ENCODE peak calls at places on chromosomes 4 and X, in four cellular contexts. O is H1, X is GM12878, T is HepG2. Y is an unnamed sample.

GRCh38 chr4:77043507-77044131 is 32.2 kb downstream of the CCNI start:
- DNase-seq in T (no peak), O (no peak), X (no peak), Y (no peak)

GRCh38 chr4:109294006-109294405 is 8.5 kb downstream of the COL25A1 start:
- DNase-seq in O (no peak), T (peak), X (no peak), Y (peak)

GRCh38 chr4:182883351-182883750 is 33.8 kb downstream of the DCTD start:
- DNase-seq in T (no peak), O (no peak), X (no peak), Y (no peak)

GRCh38 chrX:63719633-63720032 is 65.4 kb downstream of the ARHGEF9 start:
- DNase-seq in O (no peak), X (no peak), T (no peak), Y (no peak)

GRCh38 chrX:11557120-11557519 is 108.6 kb downstream of the ARHGAP6 start:
- DNase-seq in T (no peak), X (no peak), O (no peak), Y (no peak)

GRCh38 chrX:68018248-68019203 is 414.8 kb downstream of the OPHN1 start:
- DNase-seq in O (peak), T (peak), X (no peak), Y (peak)

GRCh38 chrX:31420711-31421151 is 348.9 kb upstream of the FTHL17 start:
- DNase-seq in X (no peak), T (no peak), O (no peak), Y (no peak)

GRCh38 chr4:7403001-7403400 is 31.7 kb downstream of the PSAPL1 start:
- DNase-seq in O (no peak), T (no peak), X (no peak), Y (no peak)

GRCh38 chr4:5051692-5052423 is 578 bp downstream of the STK32B start:
- DNase-seq in O (peak), T (no peak), X (no peak), Y (no peak)

GRCh38 chrX:152819732-152820131 is 10.8 kb downstream of the CETN2 start:
- DNase-seq in T (no peak), O (no peak), X (no peak), Y (no peak)

GRCh38 chr4:184450045-184450444 is 24.3 kb downstream of the IRF2 start:
- DNase-seq in X (no peak), T (no peak), O (no peak), Y (no peak)

GRCh38 chr4:153438916-153439756 is 27.0 kb upstream of the TMEM131L start:
- DNase-seq in T (no peak), X (peak), O (no peak), Y (no peak)

GRCh38 chrX:7689791-7690412 is 153.1 kb upstream of the VCX start:
- DNase-seq in X (no peak), T (no peak), O (no peak), Y (no peak)

GRCh38 chr4:188053302-188053701 is 56.1 kb downstream of the TRIML2 start:
- DNase-seq in O (no peak), X (no peak), T (no peak), Y (no peak)
- TF ChIP-seq SP1 in O (no peak), X (no peak), T (no peak), Y (no peak)

GRCh38 chrX:18681996-18682395 is 10.1 kb upstream of the RS1 start:
- DNase-seq in X (no peak), T (no peak), O (no peak), Y (no peak)
- TF ChIP-seq SUZ12 in X (no peak), T (no peak), O (no peak), Y (no peak)

DNA sequence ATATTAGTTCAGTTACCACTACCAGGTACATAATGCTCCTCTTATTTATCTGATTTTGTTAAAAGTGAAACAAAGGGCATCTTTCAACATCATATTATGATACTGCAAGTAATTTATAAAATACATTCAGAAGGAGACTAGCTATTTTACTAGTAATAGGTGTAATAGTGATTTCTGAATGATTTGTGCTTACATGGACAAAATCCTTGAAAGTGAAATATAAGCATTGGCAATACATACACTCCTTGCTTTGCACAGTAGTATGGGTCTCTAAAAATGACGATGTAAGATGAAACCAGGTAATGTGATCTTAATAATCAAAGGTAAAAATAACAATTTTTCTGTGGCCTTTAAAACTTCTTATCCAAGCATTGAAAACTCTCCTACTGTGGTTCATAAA is 17.5 kb downstream of the MTHFD2L start:
- DNase-seq in O (no peak), T (no peak), X (no peak), Y (no peak)
- TF ChIP-seq SP1 in O (no peak), T (no peak), X (no peak), Y (no peak)

GRCh38 chr4:73870260-73870659 is 1.1 kb downstream of the CXCL1 start:
- DNase-seq in O (no peak), T (no peak), X (no peak), Y (no peak)

GRCh38 chr4:73870778-73871177 is 1.6 kb downstream of the CXCL1 start:
- DNase-seq in O (no peak), X (no peak), T (no peak), Y (no peak)

GRCh38 chr4:73867783-73868182 is 1.4 kb upstream of the CXCL1 start:
- DNase-seq in T (no peak), O (no peak), X (no peak), Y (no peak)

GRCh38 chr4:73868206-73869129 is 725 bp upstream of the CXCL1 start:
- DNase-seq in X (no peak), T (no peak), O (no peak), Y (peak)

GRCh38 chr4:73869130-73870055 is at the start of gene CXCL1:
- DNase-seq in X (no peak), O (peak), T (no peak), Y (peak)
- TF ChIP-seq SUZ12 in X (no peak), O (no peak), T (no peak), Y (no peak)

GRCh38 chr4:47213971-47214370 is 182.6 kb downstream of the GABRB1 start:
- DNase-seq in X (no peak), T (peak), O (no peak), Y (no peak)
- TF ChIP-seq SP1 in X (no peak), T (no peak), O (no peak), Y (no peak)

GRCh38 chr4:1885414-1885813 is 14.2 kb downstream of the NSD2 start:
- DNase-seq in T (no peak), X (no peak), O (no peak), Y (peak)

GRCh38 chr4:1883583-1883982 is 12.4 kb downstream of the NSD2 start:
- DNase-seq in T (no peak), X (no peak), O (no peak), Y (no peak)

GRCh38 chr4:1880332-1880731 is 9.1 kb downstream of the NSD2 start:
- DNase-seq in T (peak), O (no peak), X (no peak), Y (no peak)

GRCh38 chr4:1881709-1882108 is 10.5 kb downstream of the NSD2 start:
- DNase-seq in T (no peak), O (no peak), X (no peak), Y (no peak)

DNA sequence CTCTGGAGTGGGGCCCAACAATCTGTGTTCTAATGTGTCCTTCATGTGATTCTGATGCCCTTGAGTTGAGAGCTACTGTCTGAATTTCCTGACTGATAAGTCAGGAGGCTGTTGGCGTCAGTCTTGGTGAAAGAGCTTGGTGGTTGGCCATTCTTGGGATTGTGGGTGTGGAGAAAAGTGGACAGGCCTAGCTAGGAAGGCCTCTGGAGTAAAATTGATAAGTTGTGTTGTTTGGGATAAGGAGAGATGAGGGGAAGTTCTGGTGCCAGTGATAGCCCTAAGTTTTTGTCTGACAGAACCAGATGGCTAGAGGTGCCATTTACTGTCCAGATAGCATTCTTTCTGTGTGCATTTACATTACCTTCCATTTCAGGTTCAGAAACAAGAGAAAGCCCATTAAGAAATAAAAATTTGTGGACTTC is 11.7 kb downstream of the NSD2 start:
- DNase-seq in X (no peak), O (no peak), T (no peak), Y (no peak)
- TF ChIP-seq SUZ12 in X (no peak), O (no peak), T (no peak), Y (no peak)

GRCh38 chr4:148116971-148117370 is 325.2 kb downstream of the NR3C2 start:
- DNase-seq in O (no peak), X (no peak), T (no peak), Y (no peak)

GRCh38 chr4:148118628-148119027 is 323.6 kb downstream of the NR3C2 start:
- DNase-seq in O (no peak), X (no peak), T (no peak), Y (no peak)

GRCh38 chr4:148114436-148114835 is 327.8 kb downstream of the NR3C2 start:
- DNase-seq in X (no peak), T (no peak), O (no peak), Y (no peak)

GRCh38 chr4:148118179-148118578 is 324.0 kb downstream of the NR3C2 start:
- DNase-seq in T (no peak), O (no peak), X (no peak), Y (no peak)

DNA sequence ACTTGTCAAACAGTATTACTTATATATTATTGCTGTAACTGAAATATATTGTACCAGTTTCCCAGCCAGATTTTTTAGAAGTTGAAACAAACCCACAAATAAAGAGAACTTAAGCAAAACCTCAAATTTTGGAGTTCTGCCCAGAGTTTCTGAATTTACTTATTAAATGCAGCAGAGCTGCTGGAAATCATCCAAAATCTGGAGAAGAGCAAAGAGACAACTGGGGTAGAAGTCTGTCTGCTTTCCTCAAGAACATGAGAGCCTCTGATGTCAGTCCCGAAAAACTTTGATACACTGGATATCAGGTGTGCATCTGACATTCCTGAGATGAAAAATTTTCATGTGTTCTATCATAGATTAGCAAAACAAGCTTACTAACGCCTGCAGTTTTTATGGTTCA is 325.9 kb downstream of the NR3C2 start:
- DNase-seq in O (no peak), T (no peak), X (no peak), Y (no peak)
- TF ChIP-seq SP1 in O (no peak), T (no peak), X (no peak), Y (no peak)

DNA sequence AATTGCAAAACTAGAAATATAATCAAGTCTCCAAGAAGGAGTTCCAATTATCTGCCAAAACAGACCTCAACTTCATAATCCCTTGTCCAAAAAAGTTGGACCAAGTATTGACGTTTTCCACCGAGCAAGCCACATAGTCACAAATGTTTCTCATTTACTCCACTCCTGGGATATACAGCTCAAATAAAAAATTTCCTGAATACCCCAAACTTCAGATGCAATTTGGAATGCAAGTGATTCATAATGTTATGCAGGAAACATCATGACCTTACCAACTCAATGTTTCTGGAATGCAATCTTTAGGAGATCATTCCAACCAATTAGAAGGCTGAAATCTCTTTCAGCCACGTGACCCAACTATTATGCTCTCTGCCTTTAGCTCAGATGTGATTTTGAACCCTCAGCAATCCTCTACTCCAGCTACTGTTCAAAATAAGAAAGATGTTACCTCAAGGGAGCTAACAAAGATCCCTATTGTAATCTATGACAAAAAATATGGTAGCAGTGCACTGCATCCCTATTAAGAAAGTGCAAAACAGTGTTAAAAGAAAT is 72.4 kb downstream of the PRDM5 start:
- DNase-seq in O (no peak), X (no peak), T (no peak), Y (no peak)
- TF ChIP-seq SUZ12 in O (no peak), X (no peak), T (no peak), Y (no peak)

DNA sequence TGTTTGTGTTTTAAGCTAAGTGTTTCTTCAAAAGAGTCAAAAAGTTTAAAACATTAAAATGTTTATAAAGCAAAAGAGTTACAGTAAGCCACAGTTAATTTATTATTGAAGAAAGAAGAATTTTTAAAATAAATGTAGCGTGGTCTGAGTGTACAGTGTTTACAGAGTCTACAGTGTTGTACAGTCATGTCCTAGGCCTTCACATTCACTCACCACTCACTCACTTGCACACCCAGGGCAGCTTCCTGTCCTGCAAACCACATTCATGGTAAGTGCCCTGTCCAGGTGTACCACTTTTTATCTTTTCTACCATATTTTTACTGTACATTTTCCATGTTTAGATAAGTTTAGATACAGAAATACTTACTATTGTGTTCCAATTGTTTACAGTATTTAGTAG is 239.7 kb upstream of the AGA start:
- DNase-seq in X (no peak), T (no peak), O (no peak), Y (no peak)
- TF ChIP-seq SP1 in X (no peak), T (no peak), O (no peak), Y (no peak)

GRCh38 chr4:52059372-52059771 is 8.3 kb downstream of the SPATA18 start:
- DNase-seq in X (no peak), T (no peak), O (no peak), Y (no peak)
- TF ChIP-seq SUZ12 in X (no peak), T (no peak), O (no peak), Y (no peak)

Y was measured in HEK293T.